ENCODE peak calls at places on chromosomes 3 and 15, in six cellular contexts. K is adrenal gland, C is colonic mucosa, E is Panc1, G is upper lobe of right lung, Z is OCI-LY7. A is an unnamed sample. For H3K4me1, the result is how much of the 10 kb centered on the place peaks cover.

GRCh38 chr3:186452517-186452916 is 90.5 kb upstream of the DGKG start:
- DNase-seq in G (no peak), K (no peak), E (no peak), Z (no peak), C (no peak), A (no peak)

GRCh38 chr15:99333413-99333812 is 82.1 kb downstream of the LRRC28 start:
- DNase-seq in Z (no peak), G (no peak), C (no peak), E (no peak), K (no peak), A (no peak)

GRCh38 chr15:74730619-74731316 is 5.4 kb upstream of the CYP1A1 start:
- DNase-seq in G (no peak), E (no peak), C (no peak), K (no peak), Z (no peak), A (no peak)

GRCh38 chr3:146217324-146217723 is 33.6 kb downstream of the PLSCR4 start:
- DNase-seq in Z (no peak), G (no peak), C (no peak), K (no peak), E (no peak), A (no peak)

GRCh38 chr15:80274554-80274953 is 22.5 kb upstream of the CTXND1 start:
- DNase-seq in G (no peak), K (no peak), C (no peak), Z (no peak), E (no peak), A (no peak)

GRCh38 chr3:52299815-52300611 is 12.4 kb downstream of the GLYCTK start:
- DNase-seq in E (no peak), K (peak), Z (peak), C (no peak), G (peak), A (no peak)

GRCh38 chr15:33963831-33964664 is 4.2 kb upstream of the CHRM5 start:
- DNase-seq in E (peak), G (no peak), K (no peak), C (no peak), Z (peak), A (no peak)

GRCh38 chr15:33451385-33451784 is 140.6 kb downstream of the RYR3 start:
- DNase-seq in Z (no peak), G (no peak), C (no peak), E (no peak), K (no peak), A (no peak)

GRCh38 chr15:35626984-35627383 is 81.0 kb upstream of the DPH6 start:
- DNase-seq in K (no peak), C (no peak), Z (no peak), E (no peak), G (no peak), A (no peak)

GRCh38 chr3:190003730-190004129 is 117.0 kb downstream of the P3H2 start:
- DNase-seq in C (no peak), K (peak), Z (no peak), E (peak), G (no peak), A (no peak)

GRCh38 chr3:175951047-175951694 is 1092.0 kb downstream of the NAALADL2 start:
- DNase-seq in G (no peak), Z (no peak), E (no peak), K (no peak), C (no peak), A (no peak)

GRCh38 chr3:98788651-98789050 is 25.5 kb downstream of the ST3GAL6 start:
- DNase-seq in E (no peak), G (no peak), Z (no peak), C (no peak), K (no peak), A (no peak)

GRCh38 chr15:38520035-38520434 is 44.6 kb downstream of the RASGRP1 start:
- DNase-seq in G (no peak), Z (no peak), E (no peak), K (no peak), C (no peak), A (no peak)

GRCh38 chr3:196643201-196643749 is 3.8 kb downstream of the NRROS start:
- DNase-seq in C (no peak), E (no peak), Z (peak), K (peak), G (peak), A (peak)

GRCh38 chr3:51982352-51982837 is 940 bp upstream of the ACY1 start:
- DNase-seq in Z (peak), E (no peak), K (peak), C (peak), G (peak), A (no peak)

GRCh38 chr3:62873672-62874397 is 1.4 kb downstream of the CADPS start:
- DNase-seq in E (no peak), K (peak), Z (peak), C (peak), G (no peak), A (no peak)

GRCh38 chr3:77577264-77577663 is 537.4 kb downstream of the ROBO2 start:
- DNase-seq in Z (no peak), C (no peak), G (no peak), K (no peak), E (no peak), A (no peak)

GRCh38 chr15:62164500-62165028 is 521 bp downstream of the C2CD4B start:
- DNase-seq in Z (no peak), C (no peak), E (no peak), K (no peak), G (peak), A (no peak)

GRCh38 chr3:171129827-171130226 is 103.3 kb upstream of the SLC2A2 start:
- DNase-seq in G (no peak), K (no peak), Z (no peak), C (no peak), E (no peak), A (no peak)

GRCh38 chr3:173191611-173192010 is 50.6 kb upstream of the SPATA16 start:
- DNase-seq in C (no peak), Z (no peak), K (no peak), E (no peak), G (no peak), A (no peak)

GRCh38 chr3:67468511-67468910 is 185.9 kb downstream of the SUCLG2 start:
- DNase-seq in E (no peak), K (no peak), Z (no peak), C (no peak), G (no peak), A (no peak)

GRCh38 chr3:162643245-162643644 is 1146.6 kb downstream of the OTOL1 start:
- DNase-seq in C (no peak), Z (no peak), E (no peak), G (no peak), K (no peak), A (no peak)

GRCh38 chr15:70466895-70467529 is 296.3 kb downstream of the UACA start:
- DNase-seq in K (peak), Z (peak), G (peak), E (no peak), C (peak), A (no peak)

GRCh38 chr3:59519094-59519493 is 469.3 kb upstream of the CFAP20DC start:
- DNase-seq in E (no peak), Z (no peak), K (no peak), G (no peak), C (no peak), A (no peak)

GRCh38 chr15:32089851-32090359 is 59.6 kb downstream of the CHRNA7 start:
- DNase-seq in K (no peak), C (no peak), Z (no peak), E (no peak), G (no peak), A (no peak)

GRCh38 chr15:101264911-101265641 is 12.2 kb downstream of the SELENOS start:
- DNase-seq in Z (no peak), C (no peak), E (no peak), G (no peak), K (peak), A (no peak)

GRCh38 chr3:23203651-23204111 is 554 bp downstream of the UBE2E2 start:
- DNase-seq in G (peak), K (peak), Z (peak), C (peak), E (no peak), A (no peak)

GRCh38 chr3:39150803-39151631 is 2.4 kb downstream of the CSRNP1 start:
- DNase-seq in C (peak), Z (no peak), E (no peak), K (peak), G (peak), A (peak)

GRCh38 chr3:135736740-135737139 is 228.8 kb upstream of the PPP2R3A start:
- DNase-seq in C (peak), G (no peak), E (no peak), Z (peak), K (no peak), A (no peak)

DNA sequence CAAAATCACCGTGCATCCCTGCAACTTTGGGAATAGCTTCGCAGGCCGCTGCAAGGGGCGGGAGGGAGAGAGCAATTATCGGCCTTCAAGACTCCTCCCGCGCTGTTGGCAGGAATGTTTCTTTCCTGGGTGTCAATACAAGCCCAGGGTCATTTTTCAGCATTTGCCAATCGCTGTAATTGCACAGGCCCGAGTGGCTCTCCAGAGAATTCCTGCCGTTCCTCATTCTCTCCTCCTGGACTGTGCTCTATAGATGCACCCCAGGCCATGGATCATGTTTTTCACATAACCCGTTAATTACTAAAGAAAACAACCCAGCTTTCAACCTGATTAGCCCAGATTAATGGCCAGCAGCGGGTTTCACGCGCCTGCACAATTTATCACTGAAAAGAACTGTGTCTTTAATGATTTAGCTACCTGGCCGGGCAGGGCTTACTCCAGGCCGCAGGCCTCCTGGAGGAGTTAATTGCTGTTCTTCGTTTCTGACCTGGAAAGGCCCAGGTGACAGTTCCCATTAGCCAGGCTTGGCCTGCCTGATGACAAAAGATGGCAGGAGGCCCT is 144.3 kb downstream of the OPA1 start:
- DNase-seq in C (no peak), E (no peak), K (no peak), Z (no peak), G (no peak), A (no peak)
- H3K27ac ChIP-seq in C (no peak), E (no peak), K (no peak), Z (no peak), G (no peak), A (no peak)

DNA sequence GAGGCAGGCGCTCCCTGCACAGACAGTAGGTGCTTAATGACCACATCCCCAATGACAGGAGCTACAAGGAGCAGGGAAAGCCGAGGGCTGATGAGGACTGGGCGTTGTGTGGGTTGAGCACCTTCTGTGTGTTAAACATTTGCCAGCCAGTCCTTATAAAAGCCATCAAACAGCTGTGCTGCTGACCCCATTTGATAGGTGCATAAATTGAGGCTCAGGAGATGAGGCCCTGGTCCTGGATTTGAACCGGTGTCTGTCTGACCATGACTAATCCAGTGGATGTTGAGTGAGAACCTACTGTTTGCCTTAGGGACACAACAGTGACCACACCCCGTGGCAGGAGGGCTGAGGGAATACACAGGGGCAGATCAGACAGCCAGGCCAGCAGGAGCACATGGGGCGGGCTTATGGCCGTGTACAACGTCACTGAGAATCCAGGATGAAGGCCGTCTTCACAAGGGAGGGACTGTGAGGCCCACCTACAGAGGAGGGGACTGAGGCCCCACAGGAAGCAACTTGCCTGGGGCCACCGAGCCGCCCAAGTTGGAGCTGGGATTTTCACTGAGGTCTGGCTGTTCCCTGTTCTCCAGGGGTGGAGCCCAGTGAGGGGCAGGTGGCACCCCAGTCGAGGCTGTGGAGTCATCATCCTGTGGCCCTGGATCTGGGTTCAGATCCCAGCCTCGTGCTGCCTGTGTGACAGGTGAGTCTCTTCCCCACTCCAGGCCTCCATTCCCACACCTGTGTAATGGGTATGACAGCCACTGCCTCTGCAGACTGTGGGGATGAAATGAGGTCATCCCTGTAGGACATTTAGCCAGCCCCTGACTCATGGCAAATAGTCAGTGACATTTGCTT is 6.1 kb upstream of the PLXND1 start:
- DNase-seq in G (no peak), E (no peak), Z (no peak), C (no peak), K (no peak), A (no peak)
- H3K4me1 ChIP-seq in G (half or more), E (half or more), Z (under half), C (under half), K (under half), A (under half)

DNA sequence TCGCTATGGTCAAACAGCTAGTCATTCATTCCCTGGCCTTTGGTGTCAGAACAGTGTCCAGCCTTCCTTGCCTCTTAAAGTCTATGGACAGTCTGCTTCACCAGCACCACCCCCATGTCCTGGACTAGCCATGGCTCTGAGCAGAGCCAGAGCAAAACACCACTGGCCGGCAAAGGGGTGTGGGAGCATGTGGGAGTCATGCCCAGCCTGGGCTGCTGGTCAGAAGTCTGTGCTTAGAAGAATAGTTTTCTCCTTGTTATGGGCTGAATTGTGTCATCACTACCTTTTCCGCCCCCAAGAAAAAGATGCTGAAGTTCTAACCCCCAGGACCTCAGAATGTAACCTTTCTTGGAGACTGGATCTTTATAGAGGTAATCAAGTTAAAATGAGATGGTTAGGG is 132.9 kb upstream of the LPP start:
- DNase-seq in C (no peak), Z (no peak), E (no peak), K (no peak), G (no peak), A (no peak)
- H3K4me3 ChIP-seq in C (no peak), Z (no peak), E (no peak), K (no peak), G (no peak), A (no peak)

DNA sequence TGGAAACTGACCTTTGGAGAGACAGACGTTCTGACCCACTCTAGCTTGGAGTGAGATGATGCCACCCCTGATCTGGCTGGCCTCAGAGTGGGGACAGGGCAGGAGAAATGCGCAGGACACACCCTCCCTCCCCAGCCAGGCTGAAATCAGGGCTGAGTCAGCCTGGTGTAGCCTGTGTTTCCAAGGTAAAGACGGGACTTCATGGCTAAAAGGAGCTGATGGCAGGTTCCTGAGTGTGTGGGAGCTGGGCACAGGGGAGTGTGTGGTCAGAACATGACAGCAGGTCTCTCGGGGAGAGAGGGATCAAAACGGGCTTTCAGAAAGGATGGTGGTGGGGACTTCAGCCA is 14.6 kb upstream of the POLG start:
- DNase-seq in Z (no peak), G (no peak), E (no peak), K (no peak), C (no peak), A (no peak)
- H3K27ac ChIP-seq in Z (no peak), G (no peak), E (no peak), K (no peak), C (no peak), A (no peak)

GRCh38 chr15:93366387-93367100 is 277.5 kb upstream of the RGMA start:
- DNase-seq in G (no peak), E (no peak), K (no peak), C (no peak), Z (no peak), A (no peak)

GRCh38 chr15:93372209-93372910 is 283.3 kb upstream of the RGMA start:
- DNase-seq in K (no peak), G (no peak), C (no peak), E (no peak), Z (no peak), A (no peak)
- H3K4me1 ChIP-seq in K (under half), G (under half), C (under half), E (under half), Z (under half), A (under half)